ENCODE peak calls at places on chromosomes 7 and 10, in ten cellular contexts. G is astrocyte of the cerebellum, B is endothelial cell, Z is activated B cell treated with CpG ODN at 0.5 μM for 24 hours, L is WERI-Rb-1, C is kidney epithelial cell, J is IMR-90, V is cardiac muscle cell, R is endodermal cell, N is retinal pigment epithelial cell. W is an unnamed sample.

GRCh38 chr10:110081914-110082313 is 74.1 kb downstream of the ADD3 start:
- DNase-seq in G (no peak), B (peak), Z (no peak), L (no peak), C (peak), J (no peak), V (peak), R (peak), N (no peak), W (no peak)

GRCh38 chr10:92720306-92721165 is 30.8 kb downstream of the HHEX start:
- DNase-seq in G (no peak), B (no peak), Z (no peak), L (no peak), C (no peak), J (no peak), V (no peak), R (no peak), N (no peak), W (no peak)

GRCh38 chr7:486216-486743 is 33.4 kb downstream of the PDGFA start:
- DNase-seq in G (no peak), B (no peak), Z (no peak), L (no peak), C (no peak), J (no peak), V (no peak), R (no peak), N (no peak), W (no peak)

GRCh38 chr7:36192050-36192824 is 39.2 kb downstream of the EEPD1 start:
- DNase-seq in G (no peak), B (no peak), Z (no peak), L (no peak), C (no peak), J (peak), V (peak), R (peak), N (no peak), W (no peak)

GRCh38 chr10:68636335-68636734 is 76.2 kb downstream of the TET1 start:
- DNase-seq in G (no peak), B (no peak), Z (no peak), L (no peak), C (no peak), J (no peak), V (no peak), R (no peak), N (no peak), W (no peak)

GRCh38 chr7:75033064-75033463 is 40.5 kb downstream of the RCC1L start:
- DNase-seq in G (no peak), B (peak), Z (no peak), L (peak), C (no peak), J (no peak), V (peak), R (peak), N (no peak), W (no peak)

GRCh38 chr10:84574101-84574500 is 245.7 kb downstream of the CCSER2 start:
- DNase-seq in G (no peak), B (no peak), Z (no peak), L (no peak), C (no peak), J (no peak), V (no peak), R (no peak), N (no peak), W (no peak)

GRCh38 chr10:104498345-104498955 is 142.6 kb upstream of the SORCS3 start:
- DNase-seq in G (no peak), B (no peak), Z (no peak), L (peak), C (no peak), J (no peak), V (no peak), R (peak), N (no peak), W (no peak)

GRCh38 chr10:35386594-35387174 is 50.4 kb downstream of the CCNY start:
- DNase-seq in G (no peak), B (no peak), Z (no peak), L (no peak), C (no peak), J (peak), V (peak), R (no peak), N (no peak), W (no peak)

GRCh38 chr10:104928733-104929132 is 287.6 kb downstream of the SORCS3 start:
- DNase-seq in G (no peak), B (no peak), Z (no peak), L (peak), C (no peak), J (no peak), V (no peak), R (no peak), N (no peak), W (no peak)

GRCh38 chr10:13376297-13376696 is 28.2 kb upstream of the SEPHS1 start:
- DNase-seq in G (no peak), B (no peak), Z (no peak), L (no peak), C (no peak), J (no peak), V (no peak), R (no peak), N (no peak), W (no peak)

GRCh38 chr7:117781707-117782106 is 91.5 kb downstream of the CTTNBP2 start:
- DNase-seq in G (no peak), B (no peak), Z (no peak), L (no peak), C (no peak), J (peak), V (no peak), R (no peak), N (no peak), W (no peak)

GRCh38 chr7:76509931-76510877 is at the start of gene UPK3B:
- DNase-seq in G (no peak), B (no peak), Z (no peak), L (peak), C (no peak), J (no peak), V (peak), R (peak), N (peak), W (no peak)

GRCh38 chr7:112157072-112157471 is 49.1 kb downstream of the DOCK4 start:
- DNase-seq in G (peak), B (no peak), Z (no peak), L (no peak), C (peak), J (peak), V (peak), R (no peak), N (no peak), W (no peak)

GRCh38 chr7:30713397-30713796 is 31.1 kb upstream of the CRHR2 start:
- DNase-seq in G (no peak), B (no peak), Z (no peak), L (no peak), C (no peak), J (no peak), V (peak), R (no peak), N (no peak), W (no peak)

GRCh38 chr10:91474009-91474408 is 63.9 kb downstream of the HECTD2 start:
- DNase-seq in G (no peak), B (no peak), Z (no peak), L (no peak), C (no peak), J (no peak), V (no peak), R (no peak), N (no peak), W (no peak)

GRCh38 chr10:86837663-86838062 is 81.2 kb downstream of the BMPR1A start:
- DNase-seq in G (no peak), B (no peak), Z (no peak), L (no peak), C (no peak), J (no peak), V (no peak), R (no peak), N (no peak), W (no peak)

GRCh38 chr7:139422126-139422525 is 61.3 kb downstream of the KLRG2 start:
- DNase-seq in G (no peak), B (no peak), Z (no peak), L (no peak), C (no peak), J (no peak), V (no peak), R (no peak), N (no peak), W (no peak)

GRCh38 chr10:96038476-96039387 is 4.7 kb upstream of the CCNJ start:
- DNase-seq in G (no peak), B (peak), Z (no peak), L (no peak), C (no peak), J (no peak), V (no peak), R (no peak), N (no peak), W (no peak)

GRCh38 chr7:90261441-90261840 is 16.5 kb downstream of the CFAP69 start:
- DNase-seq in G (no peak), B (no peak), Z (no peak), L (no peak), C (no peak), J (no peak), V (no peak), R (no peak), N (no peak), W (no peak)

GRCh38 chr7:143467724-143468123 is 9.9 kb upstream of the TAS2R41 start:
- DNase-seq in G (no peak), B (no peak), Z (no peak), L (no peak), C (no peak), J (no peak), V (no peak), R (no peak), N (no peak), W (no peak)

GRCh38 chr10:23291551-23292334 is 52.9 kb downstream of the C10orf67 start:
- DNase-seq in G (no peak), B (no peak), Z (no peak), L (no peak), C (no peak), J (no peak), V (no peak), R (no peak), N (no peak), W (no peak)

GRCh38 chr10:23293973-23294372 is 50.6 kb downstream of the C10orf67 start:
- DNase-seq in G (no peak), B (no peak), Z (no peak), L (no peak), C (no peak), J (no peak), V (no peak), R (no peak), N (no peak), W (no peak)

GRCh38 chr10:23293145-23293724 is 51.4 kb downstream of the C10orf67 start:
- DNase-seq in G (peak), B (peak), Z (no peak), L (peak), C (no peak), J (peak), V (peak), R (peak), N (peak), W (no peak)

GRCh38 chr10:23294638-23295247 is 49.9 kb downstream of the C10orf67 start:
- DNase-seq in G (no peak), B (no peak), Z (no peak), L (no peak), C (no peak), J (peak), V (peak), R (no peak), N (no peak), W (no peak)
- TF ChIP-seq CTCF in G (peak), B (peak), Z (no peak), L (no peak), C (peak), J (peak), V (peak), R (peak), N (peak), W (no peak)

DNA sequence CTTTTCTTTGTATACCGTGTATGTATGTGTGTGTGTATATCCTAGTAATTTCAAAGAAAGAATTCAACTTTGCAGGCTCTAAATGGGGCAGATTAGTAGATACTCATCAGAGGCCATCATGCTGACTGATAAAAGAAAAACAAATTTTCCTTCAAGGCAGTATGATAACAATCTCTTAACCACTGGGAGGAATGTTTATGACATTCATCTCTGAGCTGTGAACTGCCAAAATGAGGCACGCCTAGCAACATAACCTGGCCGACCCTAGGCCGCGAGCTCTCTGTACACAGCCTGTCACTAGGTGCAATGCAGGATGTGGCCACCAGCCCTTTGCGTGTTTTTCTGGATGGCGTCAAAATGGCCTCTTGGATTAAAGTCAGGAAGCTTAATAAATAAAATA is 343.7 kb upstream of the GALNT17 start:
- DNase-seq in G (no peak), B (no peak), Z (no peak), L (no peak), C (no peak), J (no peak), V (no peak), R (peak), N (no peak), W (no peak)
- TF ChIP-seq CTCF in G (no peak), B (no peak), Z (no peak), L (no peak), C (no peak), J (no peak), V (no peak), R (peak), N (no peak), W (no peak)

DNA sequence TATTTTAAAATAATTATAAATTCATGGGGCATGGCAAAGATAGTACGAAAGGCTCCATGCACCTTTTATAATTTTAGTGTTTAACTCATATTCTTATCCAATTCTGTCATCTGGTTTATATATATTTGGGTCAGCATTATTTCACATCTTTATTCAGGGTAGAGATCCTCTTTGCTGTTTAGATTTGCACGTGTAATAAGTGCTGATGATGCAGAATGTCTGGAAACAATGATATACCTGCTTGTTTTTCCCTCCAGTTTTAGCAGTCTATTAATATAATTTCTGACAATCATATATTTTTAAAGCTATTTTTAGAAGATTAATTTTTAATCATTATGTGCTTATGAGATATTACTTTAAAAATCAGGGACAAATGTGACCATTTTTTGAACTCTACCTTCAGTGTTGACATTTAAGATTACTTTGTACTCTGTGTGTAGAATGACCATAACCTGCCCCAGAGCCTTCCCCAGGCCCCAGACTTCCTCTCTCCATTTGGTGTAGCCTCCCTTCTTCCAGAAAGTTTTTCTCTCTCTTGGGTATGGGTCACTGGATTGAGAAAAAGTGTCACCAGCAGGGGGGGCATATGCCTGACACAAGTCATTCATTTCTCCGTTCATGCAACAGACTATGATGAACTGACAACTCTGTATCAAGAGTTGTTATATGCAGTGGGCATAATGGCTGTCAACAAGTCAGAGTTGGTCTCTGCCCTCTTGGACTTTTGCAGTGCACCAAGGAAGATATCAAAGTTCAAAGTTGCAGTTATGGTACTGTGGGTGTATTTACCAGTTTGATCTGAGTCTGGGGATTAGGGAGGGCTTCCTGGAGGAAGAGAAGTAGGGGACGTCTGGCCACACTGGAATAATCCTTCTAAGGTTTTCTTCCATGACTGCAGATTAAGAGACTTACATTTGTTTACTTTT is 192.6 kb upstream of the CCDC6 start:
- DNase-seq in G (no peak), B (peak), Z (no peak), L (peak), C (no peak), J (no peak), V (no peak), R (peak), N (no peak), W (no peak)
- TF ChIP-seq CTCF in G (no peak), B (peak), Z (no peak), L (peak), C (peak), J (no peak), V (peak), R (peak), N (peak), W (no peak)

DNA sequence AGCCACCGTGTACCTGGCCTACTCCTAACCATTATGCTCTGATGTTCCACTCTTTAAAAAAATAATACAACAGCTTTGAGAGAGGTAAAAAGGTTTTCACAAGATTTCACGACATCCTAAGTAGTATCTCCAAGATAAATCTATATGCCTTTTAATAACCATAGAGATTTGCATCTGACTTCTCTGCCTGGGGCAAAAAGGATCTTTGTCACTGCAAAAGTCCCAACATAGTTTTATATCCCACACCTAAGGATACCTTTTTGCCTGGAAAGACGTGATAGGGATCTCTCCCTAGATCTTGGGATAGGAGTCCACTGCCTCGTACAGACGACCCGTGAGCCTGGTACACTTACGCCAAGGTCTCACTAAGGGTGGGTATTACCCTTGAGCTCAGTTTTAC is 31.4 kb upstream of the SVIL start:
- DNase-seq in G (no peak), B (no peak), Z (no peak), L (no peak), C (no peak), J (no peak), V (no peak), R (no peak), N (no peak), W (no peak)
- TF ChIP-seq CTCF in G (no peak), B (no peak), Z (no peak), L (no peak), C (no peak), J (no peak), V (no peak), R (no peak), N (no peak), W (no peak)

GRCh38 chr7:71506822-71507221 is 374.9 kb downstream of the GALNT17 start:
- DNase-seq in G (no peak), B (no peak), Z (no peak), L (no peak), C (no peak), J (no peak), V (no peak), R (no peak), N (no peak), W (no peak)

GRCh38 chr7:71509381-71509780 is 377.4 kb downstream of the GALNT17 start:
- DNase-seq in G (no peak), B (no peak), Z (no peak), L (no peak), C (no peak), J (no peak), V (no peak), R (no peak), N (no peak), W (no peak)

GRCh38 chr7:71507665-71508064 is 375.7 kb downstream of the GALNT17 start:
- DNase-seq in G (no peak), B (no peak), Z (no peak), L (peak), C (no peak), J (no peak), V (no peak), R (peak), N (no peak), W (no peak)

GRCh38 chr7:71511361-71511807 is 379.4 kb downstream of the GALNT17 start:
- DNase-seq in G (no peak), B (no peak), Z (no peak), L (no peak), C (no peak), J (no peak), V (no peak), R (peak), N (no peak), W (no peak)
- TF ChIP-seq CTCF in G (no peak), B (peak), Z (no peak), L (peak), C (no peak), J (no peak), V (no peak), R (peak), N (no peak), W (no peak)

GRCh38 chr7:98240961-98241673 is 10.9 kb downstream of the TECPR1 start:
- DNase-seq in G (peak), B (peak), Z (no peak), L (peak), C (no peak), J (peak), V (peak), R (peak), N (no peak), W (no peak)
- TF ChIP-seq CTCF in G (peak), B (peak), Z (no peak), L (peak), C (peak), J (peak), V (peak), R (peak), N (peak), W (no peak)

DNA sequence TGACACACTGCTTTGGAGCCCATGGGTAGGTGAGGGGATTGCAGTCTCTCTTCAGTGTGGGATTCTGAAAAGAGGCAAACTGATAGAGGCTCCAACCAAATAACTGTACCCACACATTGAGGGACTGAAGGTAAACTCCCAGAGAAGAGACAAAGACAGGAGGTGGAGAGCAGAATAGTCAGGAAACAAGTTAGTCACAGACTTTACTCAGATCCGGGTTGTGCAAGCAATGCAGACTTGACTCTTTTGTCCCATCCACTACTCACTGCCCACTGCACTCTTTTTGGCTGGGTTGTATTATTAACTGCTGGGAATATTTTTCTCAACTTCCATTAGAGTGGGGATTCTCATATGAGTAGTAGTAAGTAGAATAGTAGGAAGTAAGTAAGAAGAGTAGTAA is 152.7 kb downstream of the NRG3 start:
- DNase-seq in G (no peak), B (no peak), Z (no peak), L (no peak), C (no peak), J (no peak), V (no peak), R (no peak), N (no peak), W (no peak)
- TF ChIP-seq CTCF in G (no peak), B (no peak), Z (no peak), L (no peak), C (no peak), J (no peak), V (no peak), R (no peak), N (no peak), W (no peak)

DNA sequence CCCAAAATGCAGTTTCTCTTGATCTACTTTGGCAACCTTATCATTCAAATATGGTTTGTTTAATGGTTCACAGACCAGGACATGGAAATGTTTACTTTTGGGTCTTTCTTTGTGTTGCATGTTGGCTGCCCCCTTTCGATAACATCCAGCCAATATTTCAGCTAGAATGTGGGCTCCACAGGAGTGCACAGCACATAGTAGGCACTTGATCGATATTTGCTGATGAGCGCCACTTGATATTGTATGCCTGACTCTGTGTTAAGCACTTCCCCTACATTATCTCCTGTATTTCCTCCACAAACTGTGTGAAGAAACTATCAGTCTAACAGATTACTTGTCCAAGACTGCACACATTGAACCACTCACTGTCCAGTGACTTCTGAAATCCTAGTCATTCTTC is 60.2 kb downstream of the SMURF1 start:
- DNase-seq in G (no peak), B (no peak), Z (no peak), L (no peak), C (no peak), J (no peak), V (no peak), R (no peak), N (no peak), W (no peak)
- TF ChIP-seq CTCF in G (no peak), B (no peak), Z (no peak), L (no peak), C (no peak), J (no peak), V (no peak), R (no peak), N (no peak), W (no peak)

W was measured in CD8-positive, alpha-beta T cell.